ENCODE peak calls at places on chromosomes 16 and 17, in seven cellular contexts. I is activated naive CD8-positive, alpha-beta T cell treated with anti-CD3 and anti-CD28 coated beads, Interleukin-2, amount 50 U/mL, for 24 hours; T is right cardiac atrium; G is HepG2; X is stimulated activated effector memory CD8-positive, alpha-beta T cell treated with anti-CD3 and anti-CD28 coated beads, Interleukin-12 subunit alpha, Interleukin-12 subunit beta, amount 100 ng/mL, for 72 hours; F is body of pancreas; D is heart left ventricle. H is an unnamed sample.

GRCh38 chr16:73113326-73113720 is 65.4 kb upstream of the ZFHX3 start:
- ATAC-seq in X (no peak), T (peak), I (no peak), D (peak), G (no peak), F (no peak), H (no peak)

GRCh38 chr16:78100162-78100467 is 661 bp downstream of the WWOX start:
- ATAC-seq in T (no peak), X (peak), G (peak), D (no peak), I (no peak), F (no peak), H (no peak)

GRCh38 chr16:76486740-76487139 is 209.5 kb downstream of the CNTNAP4 start:
- ATAC-seq in G (no peak), I (no peak), D (no peak), F (no peak), T (no peak), X (no peak), H (no peak)

GRCh38 chr16:27572711-27573110 is 22.8 kb downstream of the KATNIP start:
- ATAC-seq in G (no peak), T (peak), I (no peak), X (no peak), F (no peak), D (peak), H (no peak)

GRCh38 chr16:73183678-73184092 is 135.8 kb upstream of the ZFHX3 start:
- ATAC-seq in F (no peak), D (peak), G (no peak), I (no peak), T (peak), X (no peak), H (no peak)

GRCh38 chr16:57725077-57725953 is 10.3 kb upstream of the KATNB1 start:
- ATAC-seq in T (no peak), I (no peak), G (no peak), X (peak), D (no peak), F (no peak), H (peak)

GRCh38 chr16:28587386-28587785 is 9.5 kb downstream of the SULT1A2 start:
- ATAC-seq in F (no peak), I (peak), G (no peak), D (no peak), T (no peak), X (no peak), H (no peak)

GRCh38 chr17:4444782-4445473 is 11.2 kb downstream of the SPNS3 start:
- ATAC-seq in X (no peak), T (peak), G (no peak), F (peak), D (peak), I (no peak), H (no peak)

GRCh38 chr16:2514333-2515179 is 804 bp downstream of the ATP6V0C start:
- ATAC-seq in X (peak), F (peak), I (peak), D (no peak), G (no peak), T (no peak), H (peak)

GRCh38 chr16:87235810-87236515 is 81.2 kb downstream of the C16orf95 start:
- ATAC-seq in X (peak), G (peak), T (peak), D (no peak), I (no peak), F (no peak), H (no peak)

GRCh38 chr17:78291944-78292910 is 60.8 kb downstream of the TMEM235 start:
- ATAC-seq in T (peak), I (no peak), X (no peak), F (no peak), D (peak), G (peak), H (no peak)

GRCh38 chr17:42475121-42475520 is 16.4 kb downstream of the ATP6V0A1 start:
- ATAC-seq in D (no peak), T (no peak), G (no peak), X (no peak), I (no peak), F (no peak), H (no peak)

GRCh38 chr16:48511071-48511540 is 98.9 kb downstream of the N4BP1 start:
- ATAC-seq in T (peak), F (no peak), G (peak), I (no peak), D (no peak), X (no peak), H (no peak)

GRCh38 chr17:21263351-21263750 is 10.1 kb upstream of the NATD1 start:
- ATAC-seq in G (no peak), T (no peak), X (peak), I (no peak), F (no peak), D (no peak), H (peak)

GRCh38 chr16:86382067-86382773 is 128.1 kb upstream of the FOXF1 start:
- ATAC-seq in D (no peak), F (no peak), G (no peak), T (no peak), I (no peak), X (no peak), H (no peak)

GRCh38 chr16:85473326-85473725 is 139.8 kb upstream of the GSE1 start:
- ATAC-seq in I (no peak), T (no peak), D (no peak), F (no peak), G (no peak), X (no peak), H (no peak)

GRCh38 chr17:15397605-15398004 is 56.2 kb upstream of the TEKT3 start:
- ATAC-seq in D (no peak), I (no peak), T (no peak), X (no peak), F (no peak), G (no peak), H (no peak)

GRCh38 chr16:67169642-67170167 is 633 bp upstream of the NOL3 start:
- ATAC-seq in F (no peak), X (no peak), T (no peak), I (peak), G (peak), D (peak), H (no peak)

H was measured in activated T-helper 17 cell treated with anti-CD3 and anti-CD28 coated beads, Interleukin-2, amount 50 U/mL, for 72 hours.